ENCODE peak calls at places on chromosomes 2 and 18, in nine cellular contexts. K, E, A, Z, I, U, C, V and Q are unnamed samples.

GRCh38 chr2:12883911-12884310 is 167.2 kb downstream of the TRIB2 start:
- DNase-seq in V (no peak), K (no peak), U (no peak), Z (no peak), C (no peak), I (no peak), A (peak), E (no peak), Q (peak)

GRCh38 chr2:20590704-20591515 is 60.0 kb downstream of the HS1BP3 start:
- DNase-seq in V (peak), E (no peak), A (no peak), Z (no peak), I (no peak), K (peak), U (peak), C (no peak), Q (no peak)

GRCh38 chr2:20897047-20897446 is 74.1 kb upstream of the LDAH start:
- DNase-seq in A (no peak), V (no peak), I (no peak), E (no peak), C (no peak), U (no peak), Z (no peak), K (no peak), Q (no peak)

GRCh38 chr2:40814621-40815020 is 362.7 kb upstream of the SLC8A1 start:
- DNase-seq in E (no peak), K (no peak), V (no peak), C (no peak), I (no peak), Z (no peak), U (no peak), A (no peak), Q (no peak)

GRCh38 chr18:10190564-10190963 is 263.9 kb upstream of the APCDD1 start:
- DNase-seq in A (peak), I (no peak), U (no peak), K (no peak), Z (no peak), E (no peak), V (no peak), C (no peak), Q (peak)

GRCh38 chr2:59706729-59707128 is 846.7 kb downstream of the BCL11A start:
- DNase-seq in C (no peak), A (no peak), K (no peak), E (no peak), I (no peak), Z (no peak), U (no peak), V (no peak), Q (no peak)

GRCh38 chr2:238235856-238236255 is 4.0 kb downstream of the HES6 start:
- DNase-seq in K (no peak), E (no peak), C (no peak), V (no peak), U (no peak), Z (no peak), I (no peak), A (no peak), Q (no peak)

GRCh38 chr2:120809576-120810440 is 74.1 kb downstream of the GLI2 start:
- DNase-seq in Z (no peak), V (peak), C (no peak), U (no peak), I (no peak), E (no peak), A (peak), K (no peak), Q (peak)

GRCh38 chr2:203909192-203909945 is 27.2 kb upstream of the ICOS start:
- DNase-seq in U (no peak), V (no peak), C (peak), I (peak), Z (no peak), A (peak), E (no peak), K (no peak), Q (peak)

GRCh38 chr2:236935131-236935530 is 150.6 kb upstream of the COPS8 start:
- DNase-seq in K (no peak), A (no peak), Z (no peak), U (no peak), C (no peak), I (no peak), E (no peak), V (no peak), Q (no peak)

GRCh38 chr18:26458526-26459232 is 89.7 kb downstream of the KCTD1 start:
- DNase-seq in V (no peak), C (peak), A (peak), Z (no peak), U (no peak), E (no peak), I (peak), K (no peak), Q (no peak)

GRCh38 chr2:53460347-53460746 is 307.3 kb upstream of the CHAC2 start:
- DNase-seq in Z (no peak), E (no peak), I (no peak), C (no peak), U (no peak), V (no peak), A (no peak), K (peak), Q (peak)

GRCh38 chr18:34729264-34729663 is 19.2 kb downstream of the DTNA start:
- DNase-seq in Z (no peak), A (no peak), E (no peak), V (no peak), C (no peak), K (no peak), U (no peak), I (no peak), Q (peak)

GRCh38 chr2:8620611-8621382 is 61.1 kb upstream of the ID2 start:
- DNase-seq in V (no peak), K (no peak), A (peak), U (no peak), E (no peak), C (no peak), Z (no peak), I (no peak), Q (peak)

GRCh38 chr2:239106314-239106908 is 258.5 kb downstream of the TWIST2 start:
- DNase-seq in I (peak), A (peak), V (no peak), C (peak), E (no peak), K (no peak), Z (no peak), U (peak), Q (peak)

GRCh38 chr2:65228249-65228750 is 669 bp downstream of the ACTR2 start:
- DNase-seq in I (no peak), V (no peak), U (no peak), Z (no peak), K (no peak), E (peak), C (peak), A (peak), Q (peak)

GRCh38 chr18:7592305-7593071 is 25.4 kb downstream of the PTPRM start:
- DNase-seq in K (no peak), A (no peak), C (no peak), V (no peak), E (no peak), I (no peak), Z (no peak), U (no peak), Q (no peak)

GRCh38 chr2:242040681-242041080 is 171.2 kb downstream of the RTP5 start:
- DNase-seq in V (no peak), K (no peak), I (no peak), U (no peak), C (no peak), Z (no peak), E (no peak), A (no peak), Q (no peak)

GRCh38 chr2:51410351-51410750 is 378.4 kb upstream of the NRXN1 start:
- DNase-seq in V (no peak), K (no peak), C (no peak), E (no peak), A (peak), I (no peak), U (no peak), Z (no peak), Q (no peak)

GRCh38 chr2:113208995-113209868 is 35.5 kb downstream of the PSD4 start:
- DNase-seq in K (no peak), A (peak), Z (no peak), U (no peak), V (no peak), I (no peak), C (no peak), E (no peak), Q (peak)

GRCh38 chr2:235521844-235522243 is 28.0 kb downstream of the AGAP1 start:
- DNase-seq in A (no peak), E (no peak), U (no peak), C (no peak), K (no peak), V (no peak), I (no peak), Z (no peak), Q (peak)

GRCh38 chr2:29160184-29160583 is 45.0 kb downstream of the CLIP4 start:
- DNase-seq in V (no peak), A (no peak), E (no peak), C (no peak), Z (no peak), K (no peak), U (no peak), I (no peak), Q (no peak)

GRCh38 chr2:136067897-136068540 is 49.9 kb downstream of the CXCR4 start:
- DNase-seq in U (no peak), C (no peak), I (no peak), E (no peak), V (no peak), A (no peak), Z (no peak), K (no peak), Q (no peak)

GRCh38 chr2:3870997-3871396 is 167.6 kb downstream of the DCDC2C start:
- DNase-seq in K (no peak), V (no peak), I (no peak), A (no peak), U (no peak), C (no peak), E (no peak), Z (no peak), Q (no peak)

GRCh38 chr18:9913151-9913525 is 678 bp upstream of the VAPA start:
- DNase-seq in Z (no peak), A (no peak), U (no peak), E (no peak), V (no peak), C (no peak), I (no peak), K (no peak), Q (no peak)

GRCh38 chr2:44553456-44553855 is 191.7 kb downstream of the CAMKMT start:
- DNase-seq in K (no peak), V (no peak), E (no peak), A (peak), U (no peak), I (no peak), C (peak), Z (no peak), Q (peak)

GRCh38 chr18:24114924-24115549 is 23.8 kb upstream of the CABYR start:
- DNase-seq in C (no peak), Z (no peak), I (no peak), A (peak), K (no peak), E (no peak), V (no peak), U (no peak), Q (no peak)

GRCh38 chr2:134301099-134301970 is 47.5 kb downstream of the MGAT5 start:
- DNase-seq in A (peak), U (no peak), I (peak), E (no peak), Z (no peak), K (peak), C (peak), V (no peak), Q (peak)

GRCh38 chr2:131389657-131390056 is 25.7 kb upstream of the RAB6D start:
- DNase-seq in V (no peak), K (no peak), Z (no peak), A (no peak), C (no peak), U (no peak), I (no peak), E (no peak), Q (no peak)

GRCh38 chr2:33021542-33022259 is 74.9 kb downstream of the LTBP1 start:
- DNase-seq in Z (no peak), C (no peak), I (no peak), K (no peak), A (peak), V (no peak), U (no peak), E (no peak), Q (peak)

GRCh38 chr2:236762628-236763027 is 193.0 kb downstream of the ACKR3 start:
- DNase-seq in E (no peak), K (no peak), Z (no peak), U (no peak), I (no peak), V (no peak), C (no peak), A (no peak), Q (no peak)

GRCh38 chr2:48600204-48600813 is 17.3 kb upstream of the GTF2A1L start:
- DNase-seq in K (no peak), C (peak), E (no peak), V (no peak), I (no peak), A (peak), U (no peak), Z (no peak), Q (peak)

GRCh38 chr18:36828157-36828629 is 609 bp downstream of the TPGS2 start:
- DNase-seq in V (no peak), C (no peak), K (no peak), E (peak), U (no peak), Z (no peak), A (peak), I (no peak), Q (peak)

GRCh38 chr2:190506666-190507065 is 27.9 kb downstream of the NEMP2 start:
- DNase-seq in C (no peak), Z (no peak), E (no peak), K (no peak), I (no peak), V (no peak), A (no peak), U (no peak), Q (no peak)

GRCh38 chr2:179963626-179964025 is 43.5 kb downstream of the CWC22 start:
- DNase-seq in V (no peak), A (peak), E (no peak), I (peak), Z (no peak), C (peak), U (no peak), K (no peak), Q (peak)

GRCh38 chr2:39623916-39624315 is 41.8 kb upstream of the TMEM178A start:
- DNase-seq in E (no peak), K (no peak), C (no peak), I (no peak), V (no peak), Z (no peak), U (no peak), A (no peak), Q (no peak)

GRCh38 chr2:21039979-21040467 is 3.9 kb downstream of the APOB start:
- DNase-seq in C (no peak), I (no peak), Z (no peak), K (no peak), E (no peak), A (no peak), V (no peak), U (no peak), Q (no peak)

GRCh38 chr2:179331066-179331465 is 66.4 kb upstream of the SESTD1 start:
- DNase-seq in C (no peak), K (no peak), Z (no peak), E (no peak), I (no peak), A (no peak), V (no peak), U (no peak), Q (no peak)